ENCODE peak calls at places on chromosomes 1 and 21, in ten cellular contexts. E, K, F, S, C, W, V, L, U and Z are unnamed samples.

GRCh38 chr21:42785666-42786427 is 93.5 kb downstream of the WDR4 start:
- DNase-seq in E (no peak), F (no peak), S (no peak), U (peak), V (peak), K (peak), W (no peak), C (no peak), L (no peak), Z (no peak)

GRCh38 chr1:36466370-36467026 is 2.3 kb upstream of the MRPS15 start:
- DNase-seq in S (no peak), F (no peak), U (peak), E (no peak), L (no peak), K (no peak), C (no peak), V (no peak), W (no peak), Z (no peak)

GRCh38 chr1:27296773-27297214 is 25.2 kb upstream of the TMEM222 start:
- DNase-seq in E (peak), K (peak), F (peak), V (peak), C (peak), S (peak), U (peak), W (no peak), L (peak), Z (peak)

GRCh38 chr1:238892612-238893011 is 493.8 kb upstream of the CHRM3 start:
- DNase-seq in C (peak), F (no peak), L (no peak), V (no peak), W (peak), K (no peak), U (no peak), S (no peak), E (no peak), Z (no peak)

GRCh38 chr1:75265792-75266191 is 131.6 kb downstream of the LHX8 start:
- DNase-seq in W (peak), K (no peak), V (no peak), F (peak), E (no peak), U (no peak), L (no peak), C (peak), S (no peak), Z (peak)

GRCh38 chr21:31553461-31553860 is 106.0 kb upstream of the SOD1 start:
- DNase-seq in S (no peak), E (no peak), K (no peak), V (no peak), W (no peak), L (no peak), F (no peak), C (no peak), U (no peak), Z (no peak)

GRCh38 chr1:26970810-26971209 is 10.5 kb upstream of the KDF1 start:
- DNase-seq in C (no peak), W (no peak), K (no peak), V (no peak), S (no peak), U (no peak), E (no peak), F (peak), L (no peak), Z (no peak)

GRCh38 chr1:27727126-27727525 is 1.4 kb downstream of the FAM76A start:
- DNase-seq in E (no peak), W (no peak), L (no peak), K (no peak), F (peak), C (peak), V (no peak), U (no peak), S (no peak), Z (peak)

GRCh38 chr1:24216730-24217129 is 29.6 kb upstream of the IFNLR1 start:
- DNase-seq in L (no peak), U (no peak), F (no peak), E (no peak), W (no peak), K (no peak), V (no peak), S (no peak), C (no peak), Z (no peak)

GRCh38 chr1:219537182-219537581 is 75.7 kb downstream of the ZC3H11B start:
- DNase-seq in E (no peak), S (no peak), C (peak), K (no peak), U (no peak), F (no peak), V (no peak), L (no peak), W (no peak), Z (peak)

GRCh38 chr1:183600136-183600535 is 9.9 kb upstream of the NCF2 start:
- DNase-seq in V (no peak), C (peak), S (no peak), F (peak), K (no peak), E (no peak), U (no peak), L (no peak), W (peak), Z (peak)

GRCh38 chr1:183989078-183989577 is 48.4 kb downstream of the COLGALT2 start:
- DNase-seq in K (no peak), V (no peak), W (peak), C (peak), U (no peak), S (no peak), E (peak), L (peak), F (peak), Z (peak)

GRCh38 chr1:201396859-201397464 is 2.2 kb downstream of the LAD1 start:
- DNase-seq in W (no peak), U (no peak), S (no peak), V (peak), F (no peak), C (no peak), E (no peak), L (no peak), K (peak), Z (no peak)

GRCh38 chr1:201397675-201398074 is 1.4 kb downstream of the LAD1 start:
- DNase-seq in L (no peak), C (no peak), F (no peak), E (no peak), V (no peak), W (no peak), K (no peak), U (no peak), S (no peak), Z (no peak)

GRCh38 chr1:201400257-201401230 is 1.4 kb upstream of the LAD1 start:
- DNase-seq in U (no peak), F (no peak), C (no peak), K (no peak), E (no peak), S (no peak), L (no peak), V (peak), W (no peak), Z (no peak)

GRCh38 chr1:201399352-201400126 is 415 bp upstream of the LAD1 start:
- DNase-seq in E (peak), F (no peak), C (peak), S (no peak), W (no peak), L (no peak), K (peak), V (peak), U (no peak), Z (no peak)

DNA sequence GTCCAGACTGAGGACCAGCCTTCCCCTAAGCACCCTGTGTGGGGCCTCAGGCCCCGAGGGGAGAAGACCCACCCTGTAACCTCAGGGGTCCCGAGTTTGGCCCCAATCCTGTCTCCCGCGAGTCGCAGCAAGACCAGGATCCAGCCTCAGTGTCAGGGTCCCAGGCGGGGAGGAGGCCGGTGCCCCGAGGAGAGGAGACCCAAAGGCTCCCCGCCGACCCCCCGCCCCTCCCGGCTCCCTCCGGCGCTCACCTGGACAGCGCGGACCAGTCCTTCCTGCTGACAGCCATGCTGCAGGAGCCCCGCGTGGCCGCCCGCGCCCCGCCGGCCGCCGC is at the start of gene LAD1:
- DNase-seq in F (no peak), U (no peak), K (no peak), V (no peak), E (no peak), C (no peak), S (no peak), W (no peak), L (no peak), Z (no peak)
- H3K4me3 ChIP-seq in F (no peak), U (no peak), K (peak), V (peak), E (peak), C (no peak), S (peak), W (peak), L (peak), Z (no peak)

GRCh38 chr1:1250828-1251284 is 4.3 kb upstream of the C1QTNF12 start:
- DNase-seq in C (no peak), K (peak), E (no peak), L (no peak), F (no peak), U (peak), V (no peak), W (no peak), S (no peak), Z (no peak)
- H3K4me3 ChIP-seq in C (no peak), K (no peak), E (no peak), L (no peak), F (no peak), U (no peak), V (no peak), W (no peak), S (no peak), Z (no peak)

GRCh38 chr1:186030453-186030852 is 296.3 kb downstream of the HMCN1 start:
- DNase-seq in F (no peak), E (no peak), W (no peak), U (no peak), V (no peak), C (no peak), S (no peak), L (no peak), K (no peak), Z (no peak)

GRCh38 chr1:186033744-186034345 is 299.7 kb downstream of the HMCN1 start:
- DNase-seq in W (no peak), V (no peak), S (no peak), C (peak), L (no peak), U (no peak), E (no peak), K (no peak), F (peak), Z (peak)
- H3K4me3 ChIP-seq in W (no peak), V (no peak), S (no peak), C (no peak), L (no peak), U (no peak), E (no peak), K (no peak), F (no peak), Z (no peak)

DNA sequence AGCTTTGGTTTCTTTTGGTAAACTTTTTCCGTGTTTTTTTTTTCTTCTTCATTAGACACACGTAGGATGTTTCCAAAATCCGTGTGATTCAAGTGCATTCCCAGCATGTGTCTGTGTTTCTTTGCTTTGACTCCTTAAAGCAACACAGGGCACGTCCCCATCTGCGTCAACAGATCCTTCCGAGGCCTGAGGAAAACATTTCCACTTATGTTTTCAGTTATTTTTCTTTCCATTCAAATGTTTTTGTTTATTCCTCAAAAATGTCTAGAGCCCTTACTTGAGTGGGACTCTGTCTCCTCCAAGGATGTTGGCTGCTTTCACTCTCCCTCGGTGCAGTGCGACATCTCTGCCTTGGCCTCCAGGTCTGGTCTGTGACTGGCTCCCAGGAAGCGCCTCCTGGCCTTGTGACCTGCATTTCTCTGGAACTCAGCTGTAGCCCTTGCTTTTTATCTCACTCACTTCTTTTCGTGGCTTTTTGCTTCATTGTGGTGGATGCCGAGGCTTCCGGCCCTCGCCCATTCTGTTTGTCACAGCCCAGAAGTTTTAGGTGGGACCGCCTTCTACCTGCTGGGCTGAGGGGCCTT is 31.3 kb upstream of the SLC19A1 start:
- DNase-seq in V (no peak), L (no peak), F (no peak), E (no peak), W (no peak), K (no peak), C (no peak), U (no peak), S (peak), Z (peak)
- H3K4me3 ChIP-seq in V (no peak), L (no peak), F (no peak), E (no peak), W (no peak), K (no peak), C (no peak), U (no peak), S (no peak), Z (no peak)